ENCODE peak calls at places on chromosomes 12 and 14, in six cellular contexts. One of them, this sample, is unnamed.

GRCh38 chr12:3951380-3952135 is 78.4 kb upstream of the PARP11 start:
- ATAC-seq in HepG2: no peak
- ATAC-seq in A549: no peak
- ATAC-seq in upper lobe of left lung: peak
- ATAC-seq in K562: no peak
- ATAC-seq in GM12878: no peak
- ATAC-seq in this sample: no peak

GRCh38 chr14:99393059-99393655 is 87.5 kb downstream of the SETD3 start:
- ATAC-seq in HepG2: peak
- ATAC-seq in A549: peak
- ATAC-seq in upper lobe of left lung: no peak
- ATAC-seq in K562: peak
- ATAC-seq in GM12878: peak
- ATAC-seq in this sample: no peak

GRCh38 chr12:111056618-111057521 is 136.5 kb upstream of the MYL2 start:
- ATAC-seq in HepG2: no peak
- ATAC-seq in A549: no peak
- ATAC-seq in upper lobe of left lung: no peak
- ATAC-seq in K562: peak
- ATAC-seq in GM12878: peak
- ATAC-seq in this sample: no peak

GRCh38 chr14:81990312-81990761 is 456.7 kb upstream of the SEL1L start:
- ATAC-seq in HepG2: peak
- ATAC-seq in A549: peak
- ATAC-seq in upper lobe of left lung: no peak
- ATAC-seq in K562: no peak
- ATAC-seq in GM12878: peak
- ATAC-seq in this sample: no peak

GRCh38 chr14:89856871-89857345 is 97.6 kb downstream of the EFCAB11 start:
- ATAC-seq in HepG2: no peak
- ATAC-seq in A549: no peak
- ATAC-seq in upper lobe of left lung: no peak
- ATAC-seq in K562: no peak
- ATAC-seq in GM12878: no peak
- ATAC-seq in this sample: no peak

GRCh38 chr14:60655898-60656754 is 6.8 kb upstream of the SIX1 start:
- ATAC-seq in HepG2: no peak
- ATAC-seq in A549: no peak
- ATAC-seq in upper lobe of left lung: no peak
- ATAC-seq in K562: no peak
- ATAC-seq in GM12878: no peak
- ATAC-seq in this sample: no peak

GRCh38 chr12:857611-858010 is 91.9 kb downstream of the RAD52 start:
- ATAC-seq in HepG2: no peak
- ATAC-seq in A549: peak
- ATAC-seq in upper lobe of left lung: no peak
- ATAC-seq in K562: no peak
- ATAC-seq in GM12878: no peak
- ATAC-seq in this sample: peak

GRCh38 chr14:73491256-73491976 is 683 bp downstream of the RIOX1 start:
- ATAC-seq in HepG2: peak
- ATAC-seq in A549: peak
- ATAC-seq in upper lobe of left lung: peak
- ATAC-seq in K562: peak
- ATAC-seq in GM12878: peak
- ATAC-seq in this sample: peak

GRCh38 chr14:50658203-50658602 is 9.9 kb downstream of the SAV1 start:
- ATAC-seq in HepG2: no peak
- ATAC-seq in A549: peak
- ATAC-seq in upper lobe of left lung: no peak
- ATAC-seq in K562: no peak
- ATAC-seq in GM12878: no peak
- ATAC-seq in this sample: no peak
- TF ChIP-seq EP300 in HepG2: no peak
- TF ChIP-seq EP300 in A549: no peak
- TF ChIP-seq EP300 in upper lobe of left lung: no peak
- TF ChIP-seq EP300 in K562: no peak
- TF ChIP-seq EP300 in GM12878: no peak
- TF ChIP-seq EP300 in this sample: no peak

GRCh38 chr12:119179335-119180021 is 747 bp downstream of the HSPB8 start:
- ATAC-seq in HepG2: peak
- ATAC-seq in A549: peak
- ATAC-seq in upper lobe of left lung: peak
- ATAC-seq in K562: no peak
- ATAC-seq in GM12878: no peak
- ATAC-seq in this sample: no peak
- TF ChIP-seq EP300 in HepG2: no peak
- TF ChIP-seq EP300 in A549: no peak
- TF ChIP-seq EP300 in upper lobe of left lung: no peak
- TF ChIP-seq EP300 in K562: no peak
- TF ChIP-seq EP300 in GM12878: no peak
- TF ChIP-seq EP300 in this sample: no peak

DNA sequence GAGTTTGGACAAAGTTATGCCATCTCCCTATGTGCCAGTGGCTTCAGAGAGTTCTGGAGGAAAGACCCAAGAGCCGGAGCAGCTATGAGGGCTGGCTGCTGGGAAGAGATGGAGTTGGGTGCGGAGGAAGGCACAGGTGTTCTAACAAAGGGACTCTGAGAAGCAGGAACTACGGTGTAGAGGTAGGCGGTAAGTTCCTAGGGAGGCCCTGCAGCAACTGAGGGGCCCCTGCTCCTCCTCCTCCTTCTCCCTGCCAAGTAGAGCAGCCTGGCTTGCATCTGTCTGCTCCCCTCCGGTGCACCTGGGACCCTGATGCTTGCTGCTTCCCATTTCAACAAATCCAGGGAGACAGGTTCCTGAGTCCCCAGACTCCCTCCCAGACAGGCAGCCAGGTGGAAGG is 81.3 kb downstream of the ARL6IP4 start:
- ATAC-seq in HepG2: no peak
- ATAC-seq in A549: no peak
- ATAC-seq in upper lobe of left lung: no peak
- ATAC-seq in K562: no peak
- ATAC-seq in GM12878: no peak
- ATAC-seq in this sample: no peak
- TF ChIP-seq EP300 in HepG2: no peak
- TF ChIP-seq EP300 in A549: no peak
- TF ChIP-seq EP300 in upper lobe of left lung: no peak
- TF ChIP-seq EP300 in K562: no peak
- TF ChIP-seq EP300 in GM12878: no peak
- TF ChIP-seq EP300 in this sample: no peak

GRCh38 chr12:124830306-124830705 is 33.4 kb downstream of the SCARB1 start:
- ATAC-seq in HepG2: no peak
- ATAC-seq in A549: no peak
- ATAC-seq in upper lobe of left lung: no peak
- ATAC-seq in K562: no peak
- ATAC-seq in GM12878: no peak
- ATAC-seq in this sample: no peak
- TF ChIP-seq EP300 in HepG2: no peak
- TF ChIP-seq EP300 in A549: no peak
- TF ChIP-seq EP300 in upper lobe of left lung: no peak
- TF ChIP-seq EP300 in K562: no peak
- TF ChIP-seq EP300 in GM12878: no peak
- TF ChIP-seq EP300 in this sample: no peak